ENCODE peak calls at places on chromosomes 4 and X, in seven cellular contexts. D is endothelial cell of umbilical vein, B is upper lobe of left lung, I is stomach, F is breast epithelium, H is spleen, Y is transverse colon. R is an unnamed sample.

GRCh38 chr4:2078584-2078983 is 19.5 kb downstream of the NAT8L start:
- DNase-seq in D (no peak), B (no peak), I (no peak), F (peak), H (no peak), Y (no peak), R (no peak)

GRCh38 chr4:109434007-109434792 is 585 bp downstream of the SEC24B start:
- DNase-seq in D (peak), B (peak), I (peak), F (no peak), H (no peak), Y (peak), R (no peak)

GRCh38 chr4:53119685-53120084 is 246.2 kb downstream of the SCFD2 start:
- DNase-seq in D (no peak), B (no peak), I (no peak), F (no peak), H (no peak), Y (no peak), R (no peak)

GRCh38 chrX:1491851-1492349 is 39.2 kb upstream of the ASMTL start:
- DNase-seq in D (no peak), B (no peak), I (no peak), F (no peak), H (peak), Y (no peak), R (peak)

GRCh38 chr4:132642196-132642817 is 506.8 kb upstream of the PCDH10 start:
- DNase-seq in D (peak), B (no peak), I (no peak), F (no peak), H (no peak), Y (no peak), R (no peak)

GRCh38 chr4:16225139-16225538 is 1.1 kb downstream of the TAPT1 start:
- DNase-seq in D (peak), B (no peak), I (no peak), F (no peak), H (no peak), Y (no peak), R (no peak)

GRCh38 chr4:12319765-12320164 is 891.1 kb upstream of the HS3ST1 start:
- DNase-seq in D (no peak), B (no peak), I (no peak), F (no peak), H (no peak), Y (no peak), R (no peak)

GRCh38 chr4:25361253-25361652 is 15.8 kb upstream of the ANAPC4 start:
- DNase-seq in D (no peak), B (no peak), I (no peak), F (no peak), H (no peak), Y (no peak), R (no peak)

GRCh38 chr4:40409835-40410234 is 74.7 kb downstream of the CHRNA9 start:
- DNase-seq in D (no peak), B (no peak), I (no peak), F (no peak), H (no peak), Y (no peak), R (no peak)

GRCh38 chr4:3614731-3614980 is 82.4 kb upstream of the LRPAP1 start:
- DNase-seq in D (no peak), B (no peak), I (no peak), F (no peak), H (no peak), Y (no peak), R (no peak)

GRCh38 chrX:41946973-41947612 is 23.7 kb upstream of the CASK start:
- DNase-seq in D (no peak), B (no peak), I (no peak), F (no peak), H (no peak), Y (no peak), R (no peak)

GRCh38 chr4:30717208-30718020 is 2.8 kb upstream of the PCDH7 start:
- DNase-seq in D (peak), B (peak), I (peak), F (no peak), H (peak), Y (peak), R (peak)

GRCh38 chr4:63524764-63525163 is 884.5 kb downstream of the TECRL start:
- DNase-seq in D (no peak), B (no peak), I (no peak), F (no peak), H (no peak), Y (no peak), R (no peak)

GRCh38 chr4:26020083-26020668 is 106.2 kb downstream of the SMIM20 start:
- DNase-seq in D (no peak), B (peak), I (no peak), F (no peak), H (no peak), Y (no peak), R (no peak)

GRCh38 chrX:39950035-39950688 is 147.6 kb downstream of the BCOR start:
- DNase-seq in D (no peak), B (no peak), I (no peak), F (no peak), H (peak), Y (no peak), R (no peak)

GRCh38 chrX:81411517-81411916 is 209.6 kb downstream of the SH3BGRL start:
- DNase-seq in D (no peak), B (no peak), I (no peak), F (no peak), H (no peak), Y (no peak), R (no peak)
- TF ChIP-seq POLR2AphosphoS5 in D (no peak), B (no peak), I (no peak), F (no peak), H (no peak), Y (no peak), R (no peak)

GRCh38 chr4:89245459-89245858 is 62.1 kb downstream of the GPRIN3 start:
- DNase-seq in D (no peak), B (no peak), I (peak), F (no peak), H (no peak), Y (no peak), R (no peak)
- TF ChIP-seq POLR2AphosphoS5 in D (no peak), B (no peak), I (no peak), F (no peak), H (no peak), Y (no peak), R (no peak)

GRCh38 chr4:114015444-114015899 is 36.0 kb upstream of the ARSJ start:
- DNase-seq in D (peak), B (no peak), I (no peak), F (no peak), H (no peak), Y (no peak), R (no peak)
- TF ChIP-seq POLR2AphosphoS5 in D (peak), B (no peak), I (no peak), F (no peak), H (no peak), Y (no peak), R (no peak)

DNA sequence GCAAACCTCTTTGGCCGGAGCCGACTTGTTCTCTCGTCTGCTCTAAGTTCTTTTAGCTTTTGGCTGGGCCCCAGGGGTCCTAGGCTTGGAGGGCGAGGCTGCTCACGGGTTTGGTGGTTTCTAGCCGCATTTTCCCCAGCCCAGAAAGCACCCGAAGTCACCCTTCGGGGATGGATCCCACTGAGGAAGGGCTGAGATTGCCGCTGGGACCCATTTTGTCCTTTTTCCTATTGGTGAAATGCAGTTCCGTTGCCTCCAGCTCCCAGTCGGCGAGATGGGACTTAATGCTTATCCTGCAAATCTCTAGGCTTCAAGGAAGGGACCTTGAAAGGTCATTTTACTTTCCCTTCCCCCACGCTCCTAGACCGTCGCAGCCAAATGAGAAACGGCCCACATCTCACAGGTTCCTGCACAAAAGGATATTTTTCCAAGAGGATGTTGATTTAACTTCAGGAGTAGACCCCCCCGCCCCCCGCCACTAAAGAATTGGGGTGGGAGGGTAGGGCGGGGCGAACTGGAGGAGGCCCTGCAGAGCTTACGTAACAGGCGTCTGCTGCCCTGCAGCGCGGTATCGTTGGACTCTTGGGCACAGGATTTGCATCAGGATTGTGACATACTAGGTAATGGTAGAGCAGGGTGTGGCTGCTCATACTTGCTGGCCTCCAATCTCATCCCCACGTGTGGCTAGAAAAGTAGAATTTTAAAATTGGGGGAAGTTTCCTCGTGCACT is 564 bp downstream of the PGK1 start:
- DNase-seq in D (peak), B (peak), I (peak), F (no peak), H (peak), Y (peak), R (peak)
- TF ChIP-seq POLR2AphosphoS5 in D (no peak), B (peak), I (peak), F (no peak), H (peak), Y (no peak), R (no peak)

DNA sequence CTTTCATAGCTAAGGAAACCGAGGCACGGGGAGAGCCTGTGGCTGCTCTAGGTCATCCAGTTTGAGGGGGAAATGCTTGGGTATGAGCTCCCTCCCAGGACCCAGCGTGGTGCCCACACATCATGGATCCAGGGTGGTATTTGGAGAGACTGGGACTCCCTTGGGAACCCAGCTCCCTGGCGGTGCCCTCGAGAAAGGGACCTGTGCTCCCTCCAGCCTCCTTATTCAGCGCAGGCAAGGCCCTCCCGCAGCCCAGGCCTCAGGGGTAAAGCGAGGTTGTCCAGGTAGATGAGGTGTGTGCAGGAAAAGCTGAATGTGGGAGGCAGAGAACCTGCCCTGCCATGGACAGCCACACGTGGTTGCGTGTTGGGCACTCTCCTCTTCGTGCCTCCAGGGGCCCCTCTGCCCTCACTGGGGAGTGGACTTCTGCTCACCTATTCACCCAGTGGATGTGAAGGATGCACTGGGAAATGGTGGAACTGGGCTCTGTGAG is 53.8 kb upstream of the GPR78 start:
- DNase-seq in D (no peak), B (no peak), I (no peak), F (no peak), H (peak), Y (no peak), R (no peak)
- TF ChIP-seq POLR2AphosphoS5 in D (no peak), B (no peak), I (no peak), F (no peak), H (no peak), Y (no peak), R (no peak)

GRCh38 chr4:184756399-184756798 is 22.5 kb upstream of the CENPU start:
- DNase-seq in D (no peak), B (no peak), I (no peak), F (no peak), H (no peak), Y (no peak), R (no peak)
- TF ChIP-seq POLR2AphosphoS5 in D (no peak), B (no peak), I (peak), F (no peak), H (no peak), Y (no peak), R (no peak)

GRCh38 chr4:48250343-48250742 is 19.3 kb downstream of the TEC start:
- DNase-seq in D (no peak), B (no peak), I (no peak), F (no peak), H (no peak), Y (no peak), R (no peak)

GRCh38 chr4:48250980-48251379 is 18.7 kb downstream of the TEC start:
- DNase-seq in D (no peak), B (no peak), I (no peak), F (no peak), H (no peak), Y (no peak), R (no peak)

GRCh38 chr4:48247878-48248558 is 21.6 kb downstream of the TEC start:
- DNase-seq in D (no peak), B (no peak), I (no peak), F (no peak), H (no peak), Y (no peak), R (no peak)

GRCh38 chr4:48248559-48248953 is 21.1 kb downstream of the TEC start:
- DNase-seq in D (no peak), B (no peak), I (no peak), F (no peak), H (no peak), Y (no peak), R (no peak)

GRCh38 chr4:48249378-48249777 is 20.3 kb downstream of the TEC start:
- DNase-seq in D (no peak), B (no peak), I (no peak), F (no peak), H (no peak), Y (no peak), R (no peak)
- TF ChIP-seq POLR2AphosphoS5 in D (no peak), B (no peak), I (no peak), F (no peak), H (no peak), Y (no peak), R (no peak)

GRCh38 chr4:56681158-56681848 is at the start of gene HOPX:
- DNase-seq in D (peak), B (peak), I (peak), F (no peak), H (no peak), Y (peak), R (no peak)
- TF ChIP-seq POLR2AphosphoS5 in D (no peak), B (peak), I (no peak), F (peak), H (no peak), Y (no peak), R (no peak)

DNA sequence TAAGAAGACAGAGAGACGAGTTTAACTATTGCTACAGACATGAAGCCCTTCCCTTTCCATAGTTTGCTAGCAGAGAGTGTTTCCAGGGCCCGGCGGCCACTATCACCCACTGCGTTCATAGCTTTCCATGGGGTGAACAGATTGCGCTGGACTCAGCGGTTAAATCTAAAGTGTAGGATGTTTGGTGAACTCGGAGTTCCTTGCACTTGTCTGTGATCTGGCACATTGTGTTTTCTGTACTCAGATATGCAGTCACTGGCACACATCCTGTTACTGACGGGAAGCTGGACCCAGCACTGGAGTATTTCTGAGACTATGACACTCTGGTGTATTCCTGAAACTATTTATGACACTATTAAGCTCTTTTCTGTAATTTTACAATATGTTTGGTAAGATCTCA is 13.9 kb downstream of the CD99 start:
- DNase-seq in D (peak), B (no peak), I (no peak), F (no peak), H (peak), Y (no peak), R (no peak)
- TF ChIP-seq POLR2AphosphoS5 in D (peak), B (peak), I (no peak), F (no peak), H (no peak), Y (peak), R (no peak)

R was measured in GM12892.